ENCODE peak calls at places on chromosomes 1 and 21, in four cellular contexts. G is stimulated activated CD8-positive, alpha-beta memory T cell treated with anti-CD3 and anti-CD28 coated beads, Interleukin-4, amount 100 ng/mL, for 1 hour; O is D341Med; S is mucosa of gallbladder. U is an unnamed sample.

GRCh38 chr1:31643976-31644559 is 608 bp downstream of the PEF1 start:
- DNase-seq in G (no peak), O (no peak), S (no peak), U (no peak)

GRCh38 chr1:234617135-234617985 is 7.4 kb upstream of the IRF2BP2 start:
- DNase-seq in G (no peak), O (no peak), S (no peak), U (no peak)

GRCh38 chr21:45615145-45615711 is 28.3 kb upstream of the PCBP3 start:
- DNase-seq in G (peak; percentile 49), O (no peak), S (peak; percentile 37), U (no peak)

GRCh38 chr1:217315346-217315745 is 315.5 kb downstream of the GPATCH2 start:
- DNase-seq in G (no peak), O (no peak), S (no peak), U (no peak)

GRCh38 chr1:36400825-36401601 is 3.3 kb upstream of the LSM10 start:
- DNase-seq in G (peak; percentile 10), O (no peak), S (peak; percentile 67), U (peak; percentile 74)

GRCh38 chr1:77434972-77435371 is 153.2 kb downstream of the AK5 start:
- DNase-seq in G (no peak), O (no peak), S (no peak), U (no peak)

GRCh38 chr1:204563780-204564179 is 47.6 kb downstream of the MDM4 start:
- DNase-seq in G (no peak), O (no peak), S (no peak), U (no peak)

GRCh38 chr1:235902638-235903542 is 36.2 kb upstream of the LYST start:
- DNase-seq in G (no peak), O (no peak), S (no peak), U (peak; percentile 83)

GRCh38 chr1:38962113-38962512 is 20.5 kb upstream of the RHBDL2 start:
- DNase-seq in G (no peak), O (no peak), S (no peak), U (no peak)

GRCh38 chr1:173857363-173857917 is 10.3 kb downstream of the GAS5 start:
- DNase-seq in G (no peak), O (no peak), S (no peak), U (no peak)

GRCh38 chr21:44681861-44682579 is at the start of gene KRTAP12-1:
- DNase-seq in G (no peak), O (no peak), S (no peak), U (no peak)

GRCh38 chr1:179251675-179252074 is 22.2 kb upstream of the ABL2 start:
- DNase-seq in G (no peak), O (peak; percentile 53), S (no peak), U (no peak)

U was measured in lung.